ENCODE peak calls at places on chromosomes 7 and 10, in six cellular contexts. U is T-helper 17 cell, H is choroid plexus epithelial cell, T is NCI-H460, L is EL, G is keratinocyte. J is an unnamed sample.

GRCh38 chr7:105205592-105206211 is 183.0 kb downstream of the SRPK2 start:
- DNase-seq in U (no peak), H (no peak), T (no peak), L (no peak), G (no peak), J (no peak)

GRCh38 chr7:133572087-133572486 is 319.2 kb downstream of the EXOC4 start:
- DNase-seq in U (no peak), H (peak), T (no peak), L (no peak), G (no peak), J (no peak)

GRCh38 chr10:123761666-123762230 is 95.6 kb downstream of the GPR26 start:
- DNase-seq in U (no peak), H (no peak), T (no peak), L (no peak), G (no peak), J (no peak)

GRCh38 chr7:123170333-123171016 is 29.3 kb downstream of the SLC13A1 start:
- DNase-seq in U (no peak), H (no peak), T (no peak), L (no peak), G (no peak), J (no peak)

GRCh38 chr7:55774327-55775050 is 88.1 kb downstream of the SEPTIN14 start:
- DNase-seq in U (no peak), H (peak), T (no peak), L (no peak), G (peak), J (no peak)

GRCh38 chr10:35460852-35461460 is 124.6 kb downstream of the CCNY start:
- DNase-seq in U (no peak), H (no peak), T (no peak), L (no peak), G (no peak), J (no peak)

GRCh38 chr7:26156454-26157365 is 4.7 kb downstream of the NFE2L3 start:
- DNase-seq in U (peak), H (peak), T (no peak), L (peak), G (peak), J (no peak)

GRCh38 chr10:123132576-123133477 is 2.9 kb upstream of the HMX3 start:
- DNase-seq in U (peak), H (peak), T (peak), L (peak), G (peak), J (peak)

GRCh38 chr7:4768597-4769569 is 6.5 kb upstream of the AP5Z1 start:
- DNase-seq in U (no peak), H (no peak), T (no peak), L (no peak), G (no peak), J (no peak)

GRCh38 chr7:47327698-47328391 is 254.1 kb downstream of the TNS3 start:
- DNase-seq in U (no peak), H (peak), T (no peak), L (peak), G (no peak), J (peak)

GRCh38 chr7:97466999-97467398 is 264.9 kb upstream of the TAC1 start:
- DNase-seq in U (no peak), H (no peak), T (no peak), L (no peak), G (no peak), J (no peak)

GRCh38 chr10:87547734-87548311 is 43.1 kb downstream of the MINPP1 start:
- DNase-seq in U (no peak), H (peak), T (no peak), L (peak), G (no peak), J (no peak)

GRCh38 chr10:72065439-72066025 is 22.8 kb downstream of the SPOCK2 start:
- DNase-seq in U (no peak), H (no peak), T (no peak), L (no peak), G (no peak), J (no peak)

GRCh38 chr10:113222207-113222606 is 272.2 kb downstream of the TCF7L2 start:
- DNase-seq in U (no peak), H (no peak), T (no peak), L (no peak), G (no peak), J (no peak)

GRCh38 chr10:110091830-110092229 is 84.0 kb downstream of the ADD3 start:
- DNase-seq in U (no peak), H (no peak), T (no peak), L (no peak), G (no peak), J (no peak)

GRCh38 chr10:71290806-71291205 is 28.3 kb upstream of the SLC29A3 start:
- DNase-seq in U (no peak), H (no peak), T (no peak), L (no peak), G (no peak), J (no peak)

J was measured in uterus.